ENCODE peak calls at places on chromosomes 16 and 17, in four cellular contexts. E is NCI-H2107, Q is GM23248, L is left cardiac atrium. F is an unnamed sample.

GRCh38 chr17:9473716-9474115 is 101.9 kb downstream of the STX8 start:
- DNase-seq in E (no peak), L (no peak), Q (peak), F (no peak)

GRCh38 chr16:1098266-1098991 is 2.4 kb upstream of the C1QTNF8 start:
- DNase-seq in L (no peak), Q (no peak), E (no peak), F (no peak)

GRCh38 chr16:75379911-75380847 is 53.1 kb downstream of the CFDP1 start:
- DNase-seq in L (no peak), Q (no peak), E (no peak), F (no peak)

GRCh38 chr17:4110152-4110551 is 32.7 kb downstream of the ZZEF1 start:
- DNase-seq in Q (peak), E (no peak), L (no peak), F (peak)

GRCh38 chr17:1160591-1161041 is 19.2 kb downstream of the ABR start:
- DNase-seq in E (no peak), L (no peak), Q (no peak), F (no peak)

GRCh38 chr16:80669673-80670072 is 128.9 kb downstream of the DYNLRB2 start:
- DNase-seq in L (no peak), Q (no peak), E (no peak), F (no peak)

GRCh38 chr16:54927125-54928015 is 3.3 kb upstream of the IRX5 start:
- DNase-seq in E (no peak), Q (no peak), L (no peak), F (no peak)

GRCh38 chr17:80198144-80198661 is 21.9 kb downstream of the SGSH start:
- DNase-seq in Q (peak), E (no peak), L (no peak), F (no peak)

GRCh38 chr16:71537643-71538042 is 11.4 kb downstream of the CHST4 start:
- DNase-seq in Q (peak), E (peak), L (peak), F (no peak)

GRCh38 chr17:79159926-79160325 is 85.3 kb downstream of the ENGASE start:
- DNase-seq in L (no peak), Q (no peak), E (no peak), F (no peak)

GRCh38 chr17:72590382-72590781 is 469.6 kb downstream of the SOX9 start:
- DNase-seq in L (no peak), Q (peak), E (no peak), F (no peak)

GRCh38 chr17:63039899-63040602 is 74.0 kb downstream of the TANC2 start:
- DNase-seq in E (no peak), Q (peak), L (no peak), F (no peak)